ENCODE peak calls at places on chromosomes 11 and 22, in four cellular contexts. One of them, this sample, is unnamed.

GRCh38 chr11:2707736-2708135 is 7.9 kb upstream of the KCNQ1OT1 start:
- DNase-seq in CD8-positive, alpha-beta T cell: no peak
- DNase-seq in pancreas: no peak
- DNase-seq in adipocyte: no peak
- DNase-seq in this sample: no peak

GRCh38 chr22:29607426-29607825 is 4.0 kb downstream of the NF2 start:
- DNase-seq in CD8-positive, alpha-beta T cell: no peak
- DNase-seq in pancreas: no peak
- DNase-seq in adipocyte: no peak
- DNase-seq in this sample: no peak

GRCh38 chr22:37485714-37486223 is 415 bp downstream of the MFNG start:
- DNase-seq in CD8-positive, alpha-beta T cell: peak; percentile 17
- DNase-seq in pancreas: no peak
- DNase-seq in adipocyte: no peak
- DNase-seq in this sample: no peak

GRCh38 chr11:119694334-119694733 is 34.7 kb downstream of the NECTIN1 start:
- DNase-seq in CD8-positive, alpha-beta T cell: no peak
- DNase-seq in pancreas: peak; percentile 62
- DNase-seq in adipocyte: no peak
- DNase-seq in this sample: no peak

GRCh38 chr11:61392991-61393595 is 706 bp downstream of the TMEM216 start:
- DNase-seq in CD8-positive, alpha-beta T cell: peak; percentile 9
- DNase-seq in pancreas: no peak
- DNase-seq in adipocyte: peak; percentile 31
- DNase-seq in this sample: no peak

GRCh38 chr11:104095791-104096190 is 59.4 kb downstream of the DDI1 start:
- DNase-seq in CD8-positive, alpha-beta T cell: no peak
- DNase-seq in pancreas: no peak
- DNase-seq in adipocyte: peak; percentile 7
- DNase-seq in this sample: no peak

GRCh38 chr11:22725079-22725478 is 58.7 kb downstream of the GAS2 start:
- DNase-seq in CD8-positive, alpha-beta T cell: no peak
- DNase-seq in pancreas: no peak
- DNase-seq in adipocyte: no peak
- DNase-seq in this sample: no peak

GRCh38 chr11:4606231-4607015 is 1.6 kb downstream of the TRIM68 start:
- DNase-seq in CD8-positive, alpha-beta T cell: no peak
- DNase-seq in pancreas: no peak
- DNase-seq in adipocyte: peak; percentile 76
- DNase-seq in this sample: no peak

GRCh38 chr11:117523680-117524079 is 196.0 kb downstream of the CEP164 start:
- DNase-seq in CD8-positive, alpha-beta T cell: no peak
- DNase-seq in pancreas: no peak
- DNase-seq in adipocyte: peak; percentile 32
- DNase-seq in this sample: no peak

GRCh38 chr22:10780281-10780680 is 4747.7 kb upstream of the OR11H1 start:
- DNase-seq in CD8-positive, alpha-beta T cell: no peak
- DNase-seq in pancreas: no peak
- DNase-seq in adipocyte: no peak
- DNase-seq in this sample: no peak

GRCh38 chr11:123421589-123421988 is 8.5 kb upstream of the GRAMD1B start:
- DNase-seq in CD8-positive, alpha-beta T cell: no peak
- DNase-seq in pancreas: no peak
- DNase-seq in adipocyte: no peak
- DNase-seq in this sample: no peak

GRCh38 chr11:73287400-73288101 is 15.4 kb downstream of the P2RY6 start:
- DNase-seq in CD8-positive, alpha-beta T cell: no peak
- DNase-seq in pancreas: no peak
- DNase-seq in adipocyte: no peak
- DNase-seq in this sample: no peak

GRCh38 chr22:23700706-23701105 is 9.9 kb downstream of the RGL4 start:
- DNase-seq in CD8-positive, alpha-beta T cell: no peak
- DNase-seq in pancreas: peak; percentile 53
- DNase-seq in adipocyte: peak; percentile 9
- DNase-seq in this sample: no peak

GRCh38 chr11:1368216-1368615 is 21.5 kb upstream of the BRSK2 start:
- DNase-seq in CD8-positive, alpha-beta T cell: no peak
- DNase-seq in pancreas: no peak
- DNase-seq in adipocyte: no peak
- DNase-seq in this sample: no peak

GRCh38 chr22:27223317-27224177 is 566.2 kb downstream of the MIAT start:
- DNase-seq in CD8-positive, alpha-beta T cell: no peak
- DNase-seq in pancreas: no peak
- DNase-seq in adipocyte: peak; percentile 57
- DNase-seq in this sample: no peak

GRCh38 chr11:8926236-8926635 is 6.5 kb downstream of the C11orf16 start:
- DNase-seq in CD8-positive, alpha-beta T cell: no peak
- DNase-seq in pancreas: no peak
- DNase-seq in adipocyte: no peak
- DNase-seq in this sample: no peak

GRCh38 chr11:43576834-43577521 is 103.6 kb upstream of the HSD17B12 start:
- DNase-seq in CD8-positive, alpha-beta T cell: no peak
- DNase-seq in pancreas: no peak
- DNase-seq in adipocyte: peak; percentile 77
- DNase-seq in this sample: no peak

GRCh38 chr11:35038211-35038930 is 100.6 kb upstream of the CD44 start:
- DNase-seq in CD8-positive, alpha-beta T cell: no peak
- DNase-seq in pancreas: no peak
- DNase-seq in adipocyte: no peak
- DNase-seq in this sample: no peak

GRCh38 chr11:35135222-35135621 is 3.7 kb upstream of the CD44 start:
- DNase-seq in CD8-positive, alpha-beta T cell: no peak
- DNase-seq in pancreas: peak; percentile 43
- DNase-seq in adipocyte: no peak
- DNase-seq in this sample: no peak

GRCh38 chr11:3155691-3156258 is 9.3 kb downstream of the OSBPL5 start:
- DNase-seq in CD8-positive, alpha-beta T cell: no peak
- DNase-seq in pancreas: no peak
- DNase-seq in adipocyte: peak; percentile 77
- DNase-seq in this sample: no peak

GRCh38 chr11:102361100-102362021 is 14.3 kb downstream of the BIRC2 start:
- DNase-seq in CD8-positive, alpha-beta T cell: peak; percentile 56
- DNase-seq in pancreas: no peak
- DNase-seq in adipocyte: no peak
- DNase-seq in this sample: no peak

GRCh38 chr22:48748860-48749554 is 1078.7 kb downstream of the BRD1 start:
- DNase-seq in CD8-positive, alpha-beta T cell: no peak
- DNase-seq in pancreas: no peak
- DNase-seq in adipocyte: no peak
- DNase-seq in this sample: peak; percentile 17

GRCh38 chr11:94473177-94473799 is 20.4 kb downstream of the MRE11 start:
- DNase-seq in CD8-positive, alpha-beta T cell: no peak
- DNase-seq in pancreas: no peak
- DNase-seq in adipocyte: no peak
- DNase-seq in this sample: no peak

GRCh38 chr11:60872952-60873524 is 5.7 kb downstream of the ZP1 start:
- DNase-seq in CD8-positive, alpha-beta T cell: no peak
- DNase-seq in pancreas: no peak
- DNase-seq in adipocyte: peak; percentile 44
- DNase-seq in this sample: no peak

GRCh38 chr11:12008790-12009616 is 577 bp upstream of the DKK3 start:
- DNase-seq in CD8-positive, alpha-beta T cell: no peak
- DNase-seq in pancreas: no peak
- DNase-seq in adipocyte: peak; percentile 78
- DNase-seq in this sample: no peak

GRCh38 chr11:67117667-67118058 is 1.4 kb upstream of the KDM2A start:
- DNase-seq in CD8-positive, alpha-beta T cell: peak; percentile 15
- DNase-seq in pancreas: peak; percentile 17
- DNase-seq in adipocyte: no peak
- DNase-seq in this sample: no peak

GRCh38 chr11:115182282-115182952 is 321.8 kb downstream of the CADM1 start:
- DNase-seq in CD8-positive, alpha-beta T cell: no peak
- DNase-seq in pancreas: no peak
- DNase-seq in adipocyte: no peak
- DNase-seq in this sample: no peak

GRCh38 chr11:4697583-4697982 is at the start of gene OR51E2:
- DNase-seq in CD8-positive, alpha-beta T cell: no peak
- DNase-seq in pancreas: no peak
- DNase-seq in adipocyte: peak; percentile 37
- DNase-seq in this sample: no peak

GRCh38 chr22:50436134-50436830 is 38.6 kb downstream of the SBF1 start:
- DNase-seq in CD8-positive, alpha-beta T cell: no peak
- DNase-seq in pancreas: no peak
- DNase-seq in adipocyte: no peak
- DNase-seq in this sample: no peak
- H3K36me3 ChIP-seq in CD8-positive, alpha-beta T cell: peaks cover 45% of the 10 kb centered on the region
- H3K36me3 ChIP-seq in pancreas: peaks cover 2% of the 10 kb centered on the region
- H3K36me3 ChIP-seq in adipocyte: peaks cover 81% of the 10 kb centered on the region
- H3K36me3 ChIP-seq in this sample: peaks cover 8% of the 10 kb centered on the region

GRCh38 chr22:31692186-31692886 is 30.3 kb upstream of the PISD start:
- DNase-seq in CD8-positive, alpha-beta T cell: no peak
- DNase-seq in pancreas: no peak
- DNase-seq in adipocyte: peak; percentile 26
- DNase-seq in this sample: no peak

GRCh38 chr22:31691408-31691807 is 29.4 kb upstream of the PISD start:
- DNase-seq in CD8-positive, alpha-beta T cell: no peak
- DNase-seq in pancreas: no peak
- DNase-seq in adipocyte: no peak
- DNase-seq in this sample: no peak

GRCh38 chr22:31695423-31695822 is 33.4 kb upstream of the PISD start:
- DNase-seq in CD8-positive, alpha-beta T cell: no peak
- DNase-seq in pancreas: no peak
- DNase-seq in adipocyte: no peak
- DNase-seq in this sample: no peak
- H3K36me3 ChIP-seq in CD8-positive, alpha-beta T cell: peaks cover 12% of the 10 kb centered on the region
- H3K36me3 ChIP-seq in pancreas: no peaks in the 10 kb centered on the region
- H3K36me3 ChIP-seq in adipocyte: peaks cover 55% of the 10 kb centered on the region
- H3K36me3 ChIP-seq in this sample: no peaks in the 10 kb centered on the region

GRCh38 chr11:65293909-65294381 is 20.7 kb upstream of the CDC42EP2 start:
- DNase-seq in CD8-positive, alpha-beta T cell: no peak
- DNase-seq in pancreas: no peak
- DNase-seq in adipocyte: no peak
- DNase-seq in this sample: no peak
- H3K36me3 ChIP-seq in CD8-positive, alpha-beta T cell: peaks cover 33% of the 10 kb centered on the region
- H3K36me3 ChIP-seq in pancreas: no peaks in the 10 kb centered on the region
- H3K36me3 ChIP-seq in adipocyte: peaks cover 12% of the 10 kb centered on the region
- H3K36me3 ChIP-seq in this sample: peaks cover 24% of the 10 kb centered on the region

DNA sequence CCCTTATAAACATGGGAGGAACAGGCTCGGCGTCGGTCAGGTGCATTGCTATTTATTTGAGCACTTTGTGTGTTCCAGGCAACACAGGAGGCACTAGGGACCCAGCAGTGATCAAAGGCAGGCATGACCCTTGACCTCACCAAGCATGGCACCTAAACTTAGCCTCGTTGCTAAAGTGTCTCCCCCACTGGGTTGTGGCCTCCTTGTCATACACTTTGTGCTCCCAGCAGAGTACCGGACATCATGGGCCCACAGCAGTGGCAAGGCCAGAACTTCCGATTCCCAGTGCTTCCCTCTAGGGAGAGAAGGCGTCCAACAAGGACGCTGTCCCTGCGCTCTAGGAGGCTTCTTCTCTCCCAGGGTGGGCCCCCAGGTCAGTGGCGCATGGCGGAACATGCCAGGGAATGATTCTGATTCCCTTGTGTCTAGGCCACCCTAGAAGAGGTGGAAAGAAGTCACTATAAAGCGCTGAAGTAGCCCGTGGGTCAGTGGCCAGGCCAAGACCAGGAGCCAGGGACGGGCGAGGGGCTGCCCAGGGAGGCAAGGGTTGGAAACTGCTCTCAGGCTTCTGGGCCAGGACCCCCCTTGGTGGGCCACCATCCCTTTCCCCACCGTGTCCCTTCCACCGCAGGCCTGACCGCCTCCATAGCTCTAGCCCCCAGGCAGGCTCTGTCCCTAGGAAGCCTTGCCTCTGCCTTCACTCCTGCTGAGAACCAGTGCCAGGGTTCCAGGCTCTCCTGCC is 19.7 kb downstream of the TOM1 start:
- DNase-seq in CD8-positive, alpha-beta T cell: no peak
- DNase-seq in pancreas: no peak
- DNase-seq in adipocyte: no peak
- DNase-seq in this sample: no peak
- H3K36me3 ChIP-seq in CD8-positive, alpha-beta T cell: peaks cover 29% of the 10 kb centered on the region
- H3K36me3 ChIP-seq in pancreas: no peaks in the 10 kb centered on the region
- H3K36me3 ChIP-seq in adipocyte: peaks cover 80% of the 10 kb centered on the region
- H3K36me3 ChIP-seq in this sample: no peaks in the 10 kb centered on the region

GRCh38 chr22:18085188-18085587 is 7.4 kb downstream of the PEX26 start:
- DNase-seq in CD8-positive, alpha-beta T cell: no peak
- DNase-seq in pancreas: no peak
- DNase-seq in adipocyte: no peak
- DNase-seq in this sample: no peak

GRCh38 chr22:18081416-18081815 is 3.6 kb downstream of the PEX26 start:
- DNase-seq in CD8-positive, alpha-beta T cell: no peak
- DNase-seq in pancreas: no peak
- DNase-seq in adipocyte: no peak
- DNase-seq in this sample: no peak

GRCh38 chr22:18083406-18083805 is 5.6 kb downstream of the PEX26 start:
- DNase-seq in CD8-positive, alpha-beta T cell: no peak
- DNase-seq in pancreas: no peak
- DNase-seq in adipocyte: no peak
- DNase-seq in this sample: no peak

GRCh38 chr22:18079706-18080230 is 2.0 kb downstream of the PEX26 start:
- DNase-seq in CD8-positive, alpha-beta T cell: no peak
- DNase-seq in pancreas: no peak
- DNase-seq in adipocyte: no peak
- DNase-seq in this sample: no peak

GRCh38 chr22:18082467-18082866 is 4.7 kb downstream of the PEX26 start:
- DNase-seq in CD8-positive, alpha-beta T cell: no peak
- DNase-seq in pancreas: no peak
- DNase-seq in adipocyte: no peak
- DNase-seq in this sample: no peak
- H3K36me3 ChIP-seq in CD8-positive, alpha-beta T cell: peaks cover 55% of the 10 kb centered on the region
- H3K36me3 ChIP-seq in pancreas: no peaks in the 10 kb centered on the region
- H3K36me3 ChIP-seq in adipocyte: peaks cover 64% of the 10 kb centered on the region
- H3K36me3 ChIP-seq in this sample: peaks cover 24% of the 10 kb centered on the region

DNA sequence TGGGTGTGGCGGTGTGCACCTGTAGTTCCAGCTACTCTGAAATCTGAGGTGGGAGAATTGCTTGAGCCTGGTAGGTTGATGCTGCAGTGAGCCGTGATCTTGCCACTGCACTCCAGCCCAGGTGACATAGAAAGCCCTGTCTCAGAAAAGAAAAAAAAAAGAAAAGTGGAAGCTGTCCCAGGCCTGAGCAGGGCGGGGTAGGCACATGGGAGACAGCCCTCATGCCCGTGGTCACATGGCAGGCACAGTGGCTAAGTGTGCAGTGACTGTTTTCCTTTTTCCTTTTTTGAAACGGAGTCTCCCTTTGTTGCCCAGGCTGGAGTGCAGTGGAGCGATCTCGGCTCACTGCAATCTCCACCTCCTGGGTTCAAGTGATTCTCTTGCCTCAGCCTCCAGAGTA is 7.7 kb downstream of the OTUB1 start:
- DNase-seq in CD8-positive, alpha-beta T cell: no peak
- DNase-seq in pancreas: no peak
- DNase-seq in adipocyte: no peak
- DNase-seq in this sample: no peak
- H3K36me3 ChIP-seq in CD8-positive, alpha-beta T cell: peaks cover 26% of the 10 kb centered on the region
- H3K36me3 ChIP-seq in pancreas: no peaks in the 10 kb centered on the region
- H3K36me3 ChIP-seq in adipocyte: peaks cover 56% of the 10 kb centered on the region
- H3K36me3 ChIP-seq in this sample: peaks cover 56% of the 10 kb centered on the region

GRCh38 chr22:19456541-19456940 is 9.0 kb upstream of the C22orf39 start:
- DNase-seq in CD8-positive, alpha-beta T cell: no peak
- DNase-seq in pancreas: no peak
- DNase-seq in adipocyte: no peak
- DNase-seq in this sample: no peak
- H3K36me3 ChIP-seq in CD8-positive, alpha-beta T cell: peaks cover 51% of the 10 kb centered on the region
- H3K36me3 ChIP-seq in pancreas: no peaks in the 10 kb centered on the region
- H3K36me3 ChIP-seq in adipocyte: peaks cover 89% of the 10 kb centered on the region
- H3K36me3 ChIP-seq in this sample: peaks cover 24% of the 10 kb centered on the region